ENCODE peak calls at places on chromosomes 5 and 9, in five cellular contexts. One of them, this sample, is unnamed.

GRCh38 chr5:10762776-10763500 is 1.9 kb upstream of the DAP start:
- DNase-seq in K562: peak; percentile 37
- DNase-seq in GM12878: no peak
- DNase-seq in A549: no peak
- DNase-seq in H1: no peak
- DNase-seq in this sample: no peak

GRCh38 chr9:127981559-127982121 is 851 bp upstream of the EEIG1 start:
- DNase-seq in GM12878: no peak
- DNase-seq in H1: no peak
- DNase-seq in A549: no peak
- DNase-seq in K562: no peak
- DNase-seq in this sample: no peak

GRCh38 chr5:76544268-76544926 is 78.8 kb downstream of the F2RL2 start:
- DNase-seq in A549: peak; percentile 64
- DNase-seq in K562: peak; percentile 40
- DNase-seq in GM12878: peak; percentile 25
- DNase-seq in H1: no peak
- DNase-seq in this sample: peak; percentile 70

GRCh38 chr5:132213666-132214065 is 14.0 kb downstream of the P4HA2 start:
- DNase-seq in K562: no peak
- DNase-seq in GM12878: no peak
- DNase-seq in A549: no peak
- DNase-seq in H1: no peak
- DNase-seq in this sample: no peak

GRCh38 chr5:161745392-161745791 is 59.9 kb downstream of the GABRA6 start:
- DNase-seq in GM12878: no peak
- DNase-seq in H1: no peak
- DNase-seq in A549: no peak
- DNase-seq in K562: no peak
- DNase-seq in this sample: no peak

GRCh38 chr5:166370928-166371690 is 1920.3 kb upstream of the WWC1 start:
- DNase-seq in K562: no peak
- DNase-seq in A549: no peak
- DNase-seq in GM12878: no peak
- DNase-seq in H1: no peak
- DNase-seq in this sample: no peak

GRCh38 chr5:158463971-158464370 is 605.0 kb upstream of the CLINT1 start:
- DNase-seq in H1: no peak
- DNase-seq in A549: no peak
- DNase-seq in K562: no peak
- DNase-seq in GM12878: no peak
- DNase-seq in this sample: peak; percentile 39

GRCh38 chr9:128902351-128903078 is 18.3 kb upstream of the PHYHD1 start:
- DNase-seq in H1: no peak
- DNase-seq in A549: no peak
- DNase-seq in K562: no peak
- DNase-seq in GM12878: no peak
- DNase-seq in this sample: no peak

GRCh38 chr5:58849995-58850667 is 267.3 kb downstream of the RAB3C start:
- DNase-seq in H1: no peak
- DNase-seq in K562: no peak
- DNase-seq in GM12878: no peak
- DNase-seq in A549: peak; percentile 64
- DNase-seq in this sample: peak; percentile 87

GRCh38 chr5:141234109-141234508 is 11.0 kb downstream of the PCDHB14 start:
- DNase-seq in K562: no peak
- DNase-seq in H1: no peak
- DNase-seq in A549: no peak
- DNase-seq in GM12878: no peak
- DNase-seq in this sample: peak; percentile 4

GRCh38 chr9:34744295-34745221 is 34.6 kb upstream of the CCL21 start:
- DNase-seq in K562: no peak
- DNase-seq in GM12878: no peak
- DNase-seq in A549: peak; percentile 28
- DNase-seq in H1: no peak
- DNase-seq in this sample: no peak

GRCh38 chr5:87435144-87435694 is 22.5 kb upstream of the CCNH start:
- DNase-seq in GM12878: no peak
- DNase-seq in K562: no peak
- DNase-seq in H1: no peak
- DNase-seq in A549: no peak
- DNase-seq in this sample: no peak

GRCh38 chr5:172334196-172334595 is 50.6 kb upstream of the UBTD2 start:
- DNase-seq in H1: peak; percentile 64
- DNase-seq in GM12878: no peak
- DNase-seq in A549: peak; percentile 30
- DNase-seq in K562: no peak
- DNase-seq in this sample: no peak

GRCh38 chr5:110306650-110307049 is 419.8 kb downstream of the TMEM232 start:
- DNase-seq in GM12878: no peak
- DNase-seq in K562: no peak
- DNase-seq in A549: no peak
- DNase-seq in H1: no peak
- DNase-seq in this sample: no peak

GRCh38 chr9:109780453-109781033 is 545 bp downstream of the PALM2AKAP2 start:
- DNase-seq in H1: peak; percentile 58
- DNase-seq in GM12878: no peak
- DNase-seq in K562: no peak
- DNase-seq in A549: no peak
- DNase-seq in this sample: no peak

GRCh38 chr9:109440117-109440515 is 58.0 kb downstream of the PTPN3 start:
- DNase-seq in H1: no peak
- DNase-seq in GM12878: no peak
- DNase-seq in A549: no peak
- DNase-seq in K562: no peak
- DNase-seq in this sample: no peak

GRCh38 chr5:125005287-125005686 is 258.8 kb upstream of the ZNF608 start:
- DNase-seq in H1: no peak
- DNase-seq in GM12878: no peak
- DNase-seq in A549: no peak
- DNase-seq in K562: no peak
- DNase-seq in this sample: no peak

GRCh38 chr5:59151162-59151889 is 568.5 kb downstream of the RAB3C start:
- DNase-seq in A549: peak; percentile 57
- DNase-seq in K562: no peak
- DNase-seq in H1: no peak
- DNase-seq in GM12878: no peak
- DNase-seq in this sample: no peak

GRCh38 chr9:91202757-91203283 is 158.9 kb downstream of the AUH start:
- DNase-seq in K562: peak; percentile 57
- DNase-seq in GM12878: no peak
- DNase-seq in H1: no peak
- DNase-seq in A549: no peak
- DNase-seq in this sample: no peak

GRCh38 chr5:10699281-10699874 is 61.7 kb downstream of the DAP start:
- DNase-seq in A549: no peak
- DNase-seq in GM12878: no peak
- DNase-seq in K562: no peak
- DNase-seq in H1: no peak
- DNase-seq in this sample: no peak

GRCh38 chr5:32029291-32029690 is 144.8 kb downstream of the GOLPH3 start:
- DNase-seq in A549: no peak
- DNase-seq in GM12878: no peak
- DNase-seq in K562: no peak
- DNase-seq in H1: no peak
- DNase-seq in this sample: no peak

GRCh38 chr9:130682490-130683121 is 11.0 kb upstream of the EXOSC2 start:
- DNase-seq in K562: peak; percentile 71
- DNase-seq in GM12878: no peak
- DNase-seq in H1: peak; percentile 88
- DNase-seq in A549: peak; percentile 89
- DNase-seq in this sample: peak; percentile 62

GRCh38 chr9:14768561-14769234 is 46.2 kb upstream of the CER1 start:
- DNase-seq in GM12878: no peak
- DNase-seq in H1: no peak
- DNase-seq in K562: peak; percentile 17
- DNase-seq in A549: peak; percentile 52
- DNase-seq in this sample: peak; percentile 34

GRCh38 chr5:112388739-112389138 is 30.3 kb downstream of the EPB41L4A start:
- DNase-seq in A549: no peak
- DNase-seq in H1: no peak
- DNase-seq in K562: no peak
- DNase-seq in GM12878: no peak
- DNase-seq in this sample: no peak

GRCh38 chr5:79454043-79454442 is 59.9 kb downstream of the HOMER1 start:
- DNase-seq in GM12878: no peak
- DNase-seq in A549: no peak
- DNase-seq in H1: no peak
- DNase-seq in K562: no peak
- DNase-seq in this sample: no peak

GRCh38 chr5:88769165-88769564 is 113.8 kb downstream of the MEF2C start:
- DNase-seq in H1: no peak
- DNase-seq in A549: no peak
- DNase-seq in K562: no peak
- DNase-seq in GM12878: no peak
- DNase-seq in this sample: no peak

GRCh38 chr9:93252116-93252780 is 68.3 kb downstream of the WNK2 start:
- DNase-seq in A549: no peak
- DNase-seq in H1: no peak
- DNase-seq in GM12878: no peak
- DNase-seq in K562: no peak
- DNase-seq in this sample: no peak

GRCh38 chr5:73853091-73853490 is 227.1 kb downstream of the ARHGEF28 start:
- DNase-seq in GM12878: peak; percentile 4
- DNase-seq in H1: no peak
- DNase-seq in K562: no peak
- DNase-seq in A549: peak; percentile 30
- DNase-seq in this sample: no peak

GRCh38 chr9:133260334-133261102 is 14.5 kb downstream of the ABO start:
- DNase-seq in A549: no peak
- DNase-seq in K562: no peak
- DNase-seq in H1: no peak
- DNase-seq in GM12878: no peak
- DNase-seq in this sample: no peak

GRCh38 chr9:4762108-4762888 is 21.3 kb upstream of the AK3 start:
- DNase-seq in K562: peak; percentile 32
- DNase-seq in GM12878: peak; percentile 81
- DNase-seq in A549: peak; percentile 83
- DNase-seq in H1: peak; percentile 85
- DNase-seq in this sample: peak; percentile 72

GRCh38 chr5:103973669-103974068 is 411.1 kb upstream of the NUDT12 start:
- DNase-seq in H1: no peak
- DNase-seq in K562: peak; percentile 23
- DNase-seq in A549: peak; percentile 9
- DNase-seq in GM12878: no peak
- DNase-seq in this sample: no peak

GRCh38 chr5:132183723-132184122 is 43.9 kb downstream of the P4HA2 start:
- DNase-seq in K562: no peak
- DNase-seq in A549: no peak
- DNase-seq in GM12878: no peak
- DNase-seq in H1: no peak
- DNase-seq in this sample: no peak

GRCh38 chr9:120767451-120767850 is 25.8 kb downstream of the FBXW2 start:
- DNase-seq in GM12878: no peak
- DNase-seq in K562: no peak
- DNase-seq in H1: no peak
- DNase-seq in A549: no peak
- DNase-seq in this sample: peak; percentile 11

GRCh38 chr9:16970321-16970720 is 99.9 kb upstream of the BNC2 start:
- DNase-seq in H1: no peak
- DNase-seq in A549: no peak
- DNase-seq in GM12878: no peak
- DNase-seq in K562: no peak
- DNase-seq in this sample: no peak

GRCh38 chr9:2093920-2094597 is 78.9 kb downstream of the SMARCA2 start:
- DNase-seq in A549: peak; percentile 17
- DNase-seq in K562: no peak
- DNase-seq in GM12878: no peak
- DNase-seq in H1: no peak
- DNase-seq in this sample: no peak

GRCh38 chr9:80320916-80321315 is 749.2 kb downstream of the TLE4 start:
- DNase-seq in H1: no peak
- DNase-seq in K562: no peak
- DNase-seq in A549: no peak
- DNase-seq in GM12878: no peak
- DNase-seq in this sample: no peak

GRCh38 chr5:132471006-132471907 is 19.3 kb downstream of the IRF1 start:
- DNase-seq in H1: no peak
- DNase-seq in A549: no peak
- DNase-seq in K562: no peak
- DNase-seq in GM12878: no peak
- DNase-seq in this sample: no peak

GRCh38 chr9:6576930-6577329 is 68.6 kb downstream of the GLDC start:
- DNase-seq in GM12878: no peak
- DNase-seq in H1: no peak
- DNase-seq in A549: no peak
- DNase-seq in K562: no peak
- DNase-seq in this sample: no peak

GRCh38 chr9:135960328-135961276 is 571 bp downstream of the UBAC1 start:
- DNase-seq in GM12878: no peak
- DNase-seq in A549: no peak
- DNase-seq in K562: peak; percentile 65
- DNase-seq in H1: no peak
- DNase-seq in this sample: no peak
- TF ChIP-seq KDM1A in GM12878: no peak
- TF ChIP-seq KDM1A in A549: no peak
- TF ChIP-seq KDM1A in K562: no peak
- TF ChIP-seq KDM1A in H1: no peak
- TF ChIP-seq KDM1A in this sample: no peak

DNA sequence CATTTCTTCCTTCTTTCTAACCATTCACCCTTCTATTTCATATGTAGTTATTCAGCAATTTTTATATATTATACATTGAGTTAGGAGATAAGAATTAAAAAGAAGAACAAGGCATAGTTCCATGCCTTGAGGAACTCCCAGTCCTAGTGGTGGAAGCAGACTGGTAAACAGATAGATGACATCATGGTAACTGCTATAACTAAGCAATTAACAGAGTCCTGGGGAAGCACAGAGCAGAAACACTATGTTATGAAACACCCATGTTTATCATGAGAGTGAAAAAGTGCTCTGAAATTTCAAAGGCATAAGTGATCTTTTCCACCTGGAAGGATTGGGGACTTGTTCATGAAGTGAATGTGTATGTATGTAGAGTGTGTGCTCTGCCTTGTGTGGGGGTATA is 14.6 kb downstream of the PAPPA start:
- DNase-seq in GM12878: no peak
- DNase-seq in K562: no peak
- DNase-seq in A549: no peak
- DNase-seq in H1: no peak
- DNase-seq in this sample: no peak
- TF ChIP-seq KDM1A in GM12878: no peak
- TF ChIP-seq KDM1A in K562: no peak
- TF ChIP-seq KDM1A in A549: no peak
- TF ChIP-seq KDM1A in H1: no peak
- TF ChIP-seq KDM1A in this sample: no peak

GRCh38 chr5:62340392-62340791 is 34.4 kb downstream of the KIF2A start:
- DNase-seq in A549: peak; percentile 53
- DNase-seq in K562: peak; percentile 32
- DNase-seq in GM12878: no peak
- DNase-seq in H1: no peak
- DNase-seq in this sample: peak; percentile 39
- TF ChIP-seq KDM1A in A549: no peak
- TF ChIP-seq KDM1A in K562: no peak
- TF ChIP-seq KDM1A in GM12878: no peak
- TF ChIP-seq KDM1A in H1: no peak
- TF ChIP-seq KDM1A in this sample: no peak

GRCh38 chr9:69444791-69445190 is 119.8 kb downstream of the ENTREP1 start:
- DNase-seq in GM12878: no peak
- DNase-seq in A549: no peak
- DNase-seq in K562: no peak
- DNase-seq in H1: no peak
- DNase-seq in this sample: no peak
- TF ChIP-seq KDM1A in GM12878: no peak
- TF ChIP-seq KDM1A in A549: no peak
- TF ChIP-seq KDM1A in K562: no peak
- TF ChIP-seq KDM1A in H1: no peak
- TF ChIP-seq KDM1A in this sample: no peak

GRCh38 chr5:173682313-173682712 is 65.9 kb upstream of the BOD1 start:
- DNase-seq in A549: no peak
- DNase-seq in K562: no peak
- DNase-seq in GM12878: no peak
- DNase-seq in H1: no peak
- DNase-seq in this sample: no peak
- TF ChIP-seq KDM1A in A549: no peak
- TF ChIP-seq KDM1A in K562: no peak
- TF ChIP-seq KDM1A in GM12878: no peak
- TF ChIP-seq KDM1A in H1: no peak
- TF ChIP-seq KDM1A in this sample: no peak